ENCODE peak calls at places on chromosomes 6 and 20, in eight cellular contexts. T, O, H, W, Q, F, P and E are unnamed samples.

GRCh38 chr20:49948809-49949507 is 12.8 kb downstream of the RNF114 start:
- DNase-seq in O (no peak), H (no peak), Q (no peak), W (peak), F (peak), P (no peak), T (no peak), E (peak)

GRCh38 chr20:24102749-24103148 is 114.2 kb upstream of the GGTLC1 start:
- DNase-seq in Q (no peak), W (peak), P (no peak), H (no peak), O (no peak), T (no peak), F (peak), E (no peak)

GRCh38 chr6:132570221-132570777 is at the start of gene TAAR6:
- DNase-seq in Q (no peak), F (no peak), W (no peak), T (no peak), H (no peak), P (peak), O (no peak), E (no peak)

GRCh38 chr6:30884521-30885480 is 482 bp downstream of the DDR1 start:
- DNase-seq in T (peak), P (peak), W (peak), Q (no peak), O (no peak), F (peak), H (no peak), E (no peak)

GRCh38 chr6:162074641-162075040 is 652.9 kb downstream of the PRKN start:
- DNase-seq in Q (no peak), T (no peak), H (no peak), P (no peak), W (no peak), F (no peak), O (no peak), E (no peak)

GRCh38 chr6:6891074-6891754 is 216.5 kb upstream of the RREB1 start:
- DNase-seq in H (no peak), P (peak), W (no peak), F (no peak), T (no peak), Q (no peak), O (no peak), E (no peak)

GRCh38 chr20:46317685-46318177 is 9.4 kb upstream of the CDH22 start:
- DNase-seq in O (no peak), Q (no peak), W (no peak), T (no peak), F (no peak), P (no peak), H (no peak), E (no peak)

GRCh38 chr20:24389686-24390085 is 79.7 kb upstream of the SYNDIG1 start:
- DNase-seq in P (no peak), Q (no peak), F (no peak), O (no peak), W (no peak), T (no peak), H (no peak), E (no peak)

GRCh38 chr6:24832794-24833193 is 34.1 kb upstream of the ARMH2 start:
- DNase-seq in F (no peak), T (no peak), W (no peak), O (no peak), Q (no peak), P (no peak), H (no peak), E (no peak)

GRCh38 chr20:42430059-42430458 is 759.6 kb downstream of the PTPRT start:
- DNase-seq in H (no peak), W (peak), P (no peak), O (no peak), T (peak), F (no peak), Q (no peak), E (no peak)

GRCh38 chr6:10801224-10801848 is 37.0 kb downstream of the MAK start:
- DNase-seq in P (peak), F (peak), H (peak), T (peak), O (no peak), W (peak), Q (peak), E (peak)

GRCh38 chr20:14580426-14581074 is 243.1 kb upstream of the FLRT3 start:
- DNase-seq in Q (peak), H (peak), F (no peak), P (no peak), W (no peak), O (no peak), T (no peak), E (no peak)

GRCh38 chr6:5705256-5705655 is 301.5 kb downstream of the NRN1 start:
- DNase-seq in F (no peak), H (no peak), T (no peak), W (no peak), O (no peak), Q (no peak), P (no peak), E (no peak)

GRCh38 chr6:33162471-33162870 is 29.8 kb downstream of the COL11A2 start:
- DNase-seq in H (no peak), W (no peak), O (no peak), P (no peak), T (no peak), Q (no peak), F (no peak), E (no peak)

GRCh38 chr20:15927893-15928650 is 645.2 kb downstream of the KIF16B start:
- DNase-seq in H (no peak), Q (no peak), P (no peak), T (no peak), F (no peak), O (no peak), W (no peak), E (no peak)

GRCh38 chr6:163543311-163543710 is 128.8 kb downstream of the QKI start:
- DNase-seq in O (no peak), P (peak), W (no peak), Q (no peak), T (no peak), H (no peak), F (no peak), E (no peak)

GRCh38 chr6:163985710-163986109 is 571.2 kb downstream of the QKI start:
- DNase-seq in W (no peak), Q (no peak), F (no peak), P (no peak), H (no peak), T (no peak), O (no peak), E (no peak)

GRCh38 chr20:31260326-31260932 is 3.0 kb downstream of the DEFB115 start:
- DNase-seq in F (no peak), O (no peak), P (peak), Q (peak), T (no peak), W (no peak), H (peak), E (no peak)

GRCh38 chr6:37059344-37060194 is 54.1 kb downstream of the FGD2 start:
- DNase-seq in O (peak), P (peak), T (peak), H (no peak), Q (no peak), W (peak), F (peak), E (peak)

GRCh38 chr6:133241901-133242760 is 974 bp downstream of the EYA4 start:
- DNase-seq in H (no peak), P (peak), O (no peak), Q (peak), F (no peak), W (peak), T (peak), E (no peak)

GRCh38 chr6:149317656-149318571 is at the start of gene TAB2:
- DNase-seq in Q (peak), T (peak), H (no peak), F (no peak), O (no peak), P (peak), W (peak), E (no peak)

GRCh38 chr6:170296746-170297576 is 6.1 kb upstream of the DLL1 start:
- DNase-seq in W (no peak), P (peak), O (no peak), T (no peak), H (no peak), Q (no peak), F (no peak), E (no peak)

GRCh38 chr20:62244644-62245108 is 6.4 kb downstream of the OSBPL2 start:
- DNase-seq in Q (no peak), W (no peak), O (no peak), T (no peak), H (no peak), P (no peak), F (no peak), E (no peak)

GRCh38 chr20:24495266-24495665 is 25.8 kb downstream of the SYNDIG1 start:
- DNase-seq in P (no peak), W (no peak), Q (no peak), T (no peak), O (no peak), H (no peak), F (no peak), E (no peak)

GRCh38 chr6:28968476-28968875 is 36.6 kb downstream of the ZNF311 start:
- DNase-seq in P (no peak), O (no peak), W (no peak), T (no peak), H (no peak), Q (no peak), F (no peak), E (no peak)

GRCh38 chr6:143536866-143537691 is 25.6 kb upstream of the FUCA2 start:
- DNase-seq in O (no peak), H (peak), Q (peak), P (peak), T (peak), W (peak), F (peak), E (no peak)

GRCh38 chr6:15246217-15247211 is 645 bp downstream of the JARID2 start:
- DNase-seq in Q (peak), H (no peak), T (no peak), F (no peak), O (no peak), W (peak), P (no peak), E (no peak)

GRCh38 chr6:111184827-111185567 is 97.7 kb downstream of the SLC16A10 start:
- DNase-seq in H (no peak), F (no peak), Q (no peak), T (no peak), O (no peak), W (no peak), P (no peak), E (no peak)

GRCh38 chr6:3893487-3893886 is 44.3 kb downstream of the FAM50B start:
- DNase-seq in Q (no peak), W (no peak), T (no peak), O (no peak), H (no peak), F (no peak), P (no peak), E (no peak)

GRCh38 chr6:3892613-3893012 is 43.4 kb downstream of the FAM50B start:
- DNase-seq in H (no peak), O (no peak), W (no peak), T (no peak), P (no peak), Q (no peak), F (no peak), E (no peak)

GRCh38 chr6:3895303-3895635 is 46.1 kb downstream of the FAM50B start:
- DNase-seq in H (no peak), F (no peak), P (no peak), Q (no peak), O (no peak), W (no peak), T (no peak), E (no peak)

GRCh38 chr6:3894535-3895302 is 45.5 kb downstream of the FAM50B start:
- DNase-seq in P (peak), W (no peak), H (no peak), Q (no peak), F (no peak), T (no peak), O (no peak), E (no peak)

GRCh38 chr6:3893914-3894313 is 44.7 kb downstream of the FAM50B start:
- DNase-seq in F (no peak), P (no peak), H (no peak), O (no peak), Q (no peak), W (no peak), T (no peak), E (no peak)
- H3K4me3 ChIP-seq in F (no peak), P (no peak), H (no peak), O (no peak), Q (no peak), W (no peak), T (no peak), E (no peak)

DNA sequence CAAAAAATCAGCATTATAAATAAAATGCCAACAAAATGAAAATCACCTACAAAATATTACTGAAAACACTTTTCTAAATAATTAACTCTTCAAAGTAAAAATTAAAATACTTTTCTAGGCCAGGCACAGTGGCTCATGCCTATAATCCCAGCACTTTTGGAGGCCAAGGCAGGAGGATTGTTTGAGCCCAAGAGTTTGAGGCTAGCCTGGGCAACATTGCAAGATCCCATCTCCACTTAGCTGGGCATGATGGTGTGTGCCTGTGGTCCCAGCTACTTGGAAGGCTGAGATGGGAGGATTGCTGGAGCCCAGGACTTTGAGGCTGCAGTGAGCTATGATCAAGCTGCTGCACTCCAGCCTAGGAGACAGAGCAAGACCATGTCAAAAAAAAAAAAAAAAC is 6.4 kb downstream of the SERPINB9 start:
- DNase-seq in T (no peak), O (no peak), F (no peak), Q (no peak), H (no peak), W (no peak), P (no peak), E (no peak)
- TF ChIP-seq CTCF in T (no peak), O (no peak), F (no peak), Q (no peak), H (no peak), W (no peak), P (no peak), E (no peak)

DNA sequence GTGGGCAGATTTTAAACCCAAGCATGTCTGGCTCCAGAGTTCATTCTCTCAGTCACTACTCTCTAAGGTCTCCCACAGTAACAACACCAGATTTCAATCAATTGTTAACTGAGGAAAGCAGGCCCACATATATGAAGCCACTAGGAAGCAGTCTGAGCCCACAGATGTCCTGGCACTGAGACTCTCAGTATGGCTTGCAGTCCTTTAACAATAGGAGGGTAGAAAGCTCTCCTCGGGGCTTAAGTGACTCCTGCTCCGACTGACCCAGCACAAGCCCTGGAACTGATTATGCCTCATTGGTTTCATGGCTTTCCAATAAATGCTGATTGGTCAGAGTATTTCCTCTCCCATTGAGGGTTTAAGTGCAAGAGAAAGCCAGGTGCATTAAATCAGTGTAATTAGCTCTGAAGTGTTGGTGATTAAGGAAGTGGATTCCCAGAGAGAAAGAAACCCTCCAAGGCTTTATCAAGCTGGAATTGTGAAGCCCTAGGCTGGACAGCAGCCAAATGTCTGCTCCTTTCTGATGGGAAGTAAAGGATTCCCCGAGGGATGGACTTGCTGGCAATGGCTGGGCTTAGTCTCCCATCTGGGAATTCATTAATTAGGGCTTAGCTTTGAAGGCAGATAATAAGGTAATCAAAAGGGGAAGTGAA is 76.6 kb upstream of the PROKR2 start:
- DNase-seq in O (no peak), Q (no peak), T (no peak), F (no peak), H (no peak), W (no peak), P (no peak), E (no peak)
- H3K4me3 ChIP-seq in O (no peak), Q (no peak), T (no peak), F (no peak), H (no peak), W (no peak), P (no peak), E (no peak)

GRCh38 chr20:36732456-36732855 is 13.4 kb downstream of the NDRG3 start:
- DNase-seq in O (no peak), T (no peak), W (no peak), Q (no peak), P (peak), F (no peak), H (no peak), E (no peak)

GRCh38 chr20:36726168-36726567 is 19.7 kb downstream of the NDRG3 start:
- DNase-seq in F (no peak), T (no peak), O (no peak), P (no peak), Q (no peak), H (no peak), W (no peak), E (no peak)

GRCh38 chr20:36728986-36729385 is 16.9 kb downstream of the NDRG3 start:
- DNase-seq in P (peak), W (peak), Q (no peak), F (peak), H (no peak), T (no peak), O (no peak), E (no peak)
- TF ChIP-seq CTCF in P (peak), W (no peak), Q (no peak), F (peak), H (no peak), T (no peak), O (no peak), E (no peak)